ENCODE peak calls at places on chromosomes 5 and 9, in eight cellular contexts. Z is CD4-positive, alpha-beta T cell; B is ovary; K is AG10803; T is BJ; R is fibroblast of pulmonary artery; O is GM12865; G is activated B cell treated with CpG ODN at 0.5 μM for 24 hours. D is an unnamed sample.

GRCh38 chr5:148922606-148923005 is 96.2 kb downstream of the ADRB2 start:
- DNase-seq in Z (no peak), B (no peak), K (peak; percentile 12), T (no peak), R (no peak), O (peak; percentile 18), G (no peak), D (no peak)

GRCh38 chr5:167582263-167582662 is 709.2 kb upstream of the WWC1 start:
- DNase-seq in Z (no peak), B (no peak), K (no peak), T (no peak), R (peak; percentile 51), O (no peak), G (no peak), D (no peak)

GRCh38 chr9:104386425-104387069 is 117.5 kb upstream of the OR13F1 start:
- DNase-seq in Z (no peak), B (no peak), K (peak; percentile 44), T (no peak), R (peak; percentile 65), O (peak; percentile 37), G (no peak), D (no peak)

GRCh38 chr5:96517294-96517693 is 84.2 kb upstream of the PCSK1 start:
- DNase-seq in Z (no peak), B (no peak), K (peak; percentile 70), T (no peak), R (peak; percentile 59), O (no peak), G (no peak), D (no peak)

GRCh38 chr9:134258828-134259546 is 67.3 kb upstream of the RXRA start:
- DNase-seq in Z (no peak), B (no peak), K (no peak), T (no peak), R (no peak), O (no peak), G (no peak), D (no peak)

GRCh38 chr9:114613087-114613486 is 2.0 kb downstream of the TMEM268 start:
- DNase-seq in Z (no peak), B (no peak), K (no peak), T (no peak), R (no peak), O (peak; percentile 22), G (no peak), D (no peak)

GRCh38 chr5:159316519-159317383 is 13.5 kb downstream of the IL12B start:
- DNase-seq in Z (peak; percentile 18), B (no peak), K (peak; percentile 53), T (no peak), R (peak; percentile 83), O (peak; percentile 70), G (no peak), D (no peak)

GRCh38 chr5:158498959-158499679 is 600.6 kb downstream of the EBF1 start:
- DNase-seq in Z (no peak), B (no peak), K (peak; percentile 39), T (no peak), R (no peak), O (no peak), G (no peak), D (no peak)

GRCh38 chr5:114018178-114018577 is 343.7 kb upstream of the KCNN2 start:
- DNase-seq in Z (no peak), B (no peak), K (no peak), T (no peak), R (no peak), O (no peak), G (no peak), D (no peak)

GRCh38 chr5:59002162-59002825 is 419.4 kb downstream of the RAB3C start:
- DNase-seq in Z (no peak), B (no peak), K (no peak), T (no peak), R (no peak), O (no peak), G (no peak), D (no peak)

GRCh38 chr9:101299901-101300300 is 84.9 kb downstream of the BAAT start:
- DNase-seq in Z (no peak), B (no peak), K (no peak), T (no peak), R (no peak), O (no peak), G (no peak), D (no peak)

GRCh38 chr5:3031733-3032378 is 280.4 kb upstream of the IRX2 start:
- DNase-seq in Z (no peak), B (no peak), K (no peak), T (no peak), R (no peak), O (no peak), G (no peak), D (no peak)

DNA sequence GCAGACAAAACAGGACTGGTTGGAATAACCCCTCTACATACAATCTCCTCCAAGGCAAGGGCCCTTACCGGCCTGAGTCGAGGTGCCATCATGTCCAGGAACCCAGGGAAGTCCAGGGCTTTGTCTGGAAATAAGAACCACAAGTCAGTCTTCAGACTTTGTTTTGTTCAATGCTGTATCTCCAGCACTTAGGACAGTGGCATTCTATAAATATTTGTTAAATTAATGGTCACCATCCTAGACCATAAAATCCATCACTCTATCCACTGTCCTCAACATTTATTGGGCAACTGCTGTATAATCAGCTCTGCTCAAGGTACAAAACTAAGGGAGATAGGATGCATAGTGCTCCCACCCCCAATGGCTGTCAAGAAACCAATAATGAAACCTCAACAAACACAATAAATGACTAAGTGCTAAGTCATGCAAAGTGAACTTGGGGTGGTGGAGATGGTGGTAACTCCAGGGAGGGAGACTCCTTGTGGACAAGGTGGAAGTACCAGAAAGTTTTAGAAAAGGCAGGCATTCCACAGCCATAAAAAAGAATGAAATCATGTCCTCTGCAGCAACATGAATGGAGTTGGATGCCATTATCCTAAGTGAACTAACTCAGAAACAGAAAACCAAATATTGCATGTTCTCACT is 5.0 kb downstream of the RELL2 start:
- DNase-seq in Z (no peak), B (no peak), K (peak; percentile 77), T (no peak), R (peak; percentile 69), O (peak; percentile 68), G (no peak), D (no peak)
- TF ChIP-seq CTCF in Z (no peak), B (no peak), K (peak; percentile 58), T (peak; percentile 44), R (peak; percentile 39), O (peak; percentile 21), G (no peak), D (no peak)

DNA sequence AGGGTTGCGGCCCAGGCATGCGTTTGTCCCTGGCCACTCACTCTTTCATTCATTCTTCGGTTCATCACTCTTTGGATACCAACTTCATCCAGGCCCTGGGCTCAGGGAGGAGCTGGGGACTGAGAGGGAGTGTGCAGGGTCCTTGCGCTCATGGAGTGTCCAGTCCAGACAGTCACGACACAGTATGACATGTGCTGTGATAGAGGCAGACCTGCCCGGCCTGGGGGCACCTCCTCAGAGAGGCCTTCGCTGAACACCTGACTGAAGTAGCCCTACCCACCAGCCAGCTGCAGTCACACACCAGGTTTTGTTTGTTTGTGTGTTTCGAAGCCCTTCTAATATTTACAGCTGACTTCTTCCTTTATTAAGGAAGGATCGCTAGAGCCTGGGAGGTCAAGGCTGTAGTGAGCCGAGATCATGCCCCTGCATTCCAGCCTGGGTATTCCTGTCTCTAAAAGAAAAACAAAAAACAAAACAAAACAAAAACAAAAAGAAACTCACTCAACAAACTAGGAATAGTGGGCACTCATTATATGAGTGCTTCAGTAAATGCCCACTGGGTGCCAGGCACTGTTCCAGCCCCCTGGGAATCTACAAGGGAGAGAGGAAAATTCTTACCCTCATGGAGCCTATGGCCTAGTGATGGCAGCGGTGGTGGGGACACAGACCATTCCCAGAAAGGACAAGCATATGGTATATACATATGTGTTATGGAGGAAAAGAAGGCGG is 6.3 kb upstream of the PSD2 start:
- DNase-seq in Z (no peak), B (no peak), K (no peak), T (no peak), R (no peak), O (no peak), G (no peak), D (no peak)
- TF ChIP-seq CTCF in Z (no peak), B (no peak), K (no peak), T (no peak), R (no peak), O (no peak), G (no peak), D (no peak)

GRCh38 chr9:79567671-79568098 is 4.1 kb upstream of the TLE4 start:
- DNase-seq in Z (no peak), B (no peak), K (no peak), T (no peak), R (no peak), O (no peak), G (no peak), D (no peak)
- TF ChIP-seq CTCF in Z (no peak), B (no peak), K (no peak), T (peak; percentile 9), R (no peak), O (no peak), G (no peak), D (peak; percentile 6)

GRCh38 chr5:135835766-135836165 is 1.3 kb downstream of the SLC25A48 start:
- DNase-seq in Z (no peak), B (no peak), K (no peak), T (no peak), R (no peak), O (no peak), G (no peak), D (no peak)

GRCh38 chr5:135834639-135835529 is at the start of gene SLC25A48:
- DNase-seq in Z (no peak), B (no peak), K (no peak), T (no peak), R (no peak), O (peak; percentile 56), G (no peak), D (no peak)

GRCh38 chr5:135833521-135833920 is 942 bp upstream of the SLC25A48 start:
- DNase-seq in Z (no peak), B (no peak), K (no peak), T (no peak), R (no peak), O (no peak), G (no peak), D (no peak)

GRCh38 chr5:135832941-135833340 is 1.5 kb upstream of the SLC25A48 start:
- DNase-seq in Z (no peak), B (no peak), K (no peak), T (no peak), R (no peak), O (no peak), G (no peak), D (no peak)

GRCh38 chr5:135833961-135834638 is 363 bp upstream of the SLC25A48 start:
- DNase-seq in Z (no peak), B (no peak), K (peak; percentile 19), T (no peak), R (peak; percentile 34), O (no peak), G (no peak), D (no peak)
- TF ChIP-seq CTCF in Z (no peak), B (no peak), K (peak; percentile 64), T (peak; percentile 71), R (peak; percentile 67), O (peak; percentile 70), G (no peak), D (peak; percentile 59)

GRCh38 chr5:135605221-135605620 is 26.4 kb upstream of the CXCL14 start:
- DNase-seq in Z (no peak), B (no peak), K (no peak), T (no peak), R (no peak), O (no peak), G (no peak), D (no peak)
- TF ChIP-seq CTCF in Z (no peak), B (no peak), K (no peak), T (no peak), R (no peak), O (no peak), G (no peak), D (no peak)

GRCh38 chr5:104347119-104347708 is 784.6 kb upstream of the NUDT12 start:
- DNase-seq in Z (no peak), B (no peak), K (peak; percentile 3), T (no peak), R (peak; percentile 66), O (peak; percentile 54), G (no peak), D (no peak)
- TF ChIP-seq CTCF in Z (no peak), B (no peak), K (no peak), T (no peak), R (peak; percentile 43), O (peak; percentile 23), G (no peak), D (peak; percentile 50)